ENCODE peak calls at places on chromosomes 3 and 15, in four cellular contexts. E is neural progenitor cell, N is H1, V is mammary epithelial cell. I is an unnamed sample.

GRCh38 chr3:156620260-156620659 is 54.1 kb upstream of the TIPARP start:
- DNase-seq in E (no peak), N (no peak), V (peak), I (no peak)

GRCh38 chr3:57998366-57999283 is 9.6 kb upstream of the FLNB start:
- DNase-seq in E (no peak), N (no peak), V (peak), I (no peak)

GRCh38 chr3:188052229-188052965 is 101.6 kb upstream of the LPP start:
- DNase-seq in E (peak), N (peak), V (peak), I (no peak)

GRCh38 chr3:98359993-98360675 is 6.5 kb downstream of the OR5K4 start:
- DNase-seq in E (no peak), N (no peak), V (peak), I (peak)

GRCh38 chr3:27659279-27660021 is 62.7 kb downstream of the EOMES start:
- DNase-seq in E (peak), N (no peak), V (peak), I (no peak)

GRCh38 chr3:58299839-58300516 is 6.1 kb upstream of the RPP14 start:
- DNase-seq in E (peak), N (no peak), V (peak), I (no peak)

GRCh38 chr15:34436956-34437442 is 609 bp downstream of the GOLGA8A start:
- DNase-seq in E (peak), N (peak), V (peak), I (no peak)

GRCh38 chr15:94875550-94875949 is 644.2 kb downstream of the MCTP2 start:
- DNase-seq in E (no peak), N (no peak), V (no peak), I (no peak)

GRCh38 chr3:169618894-169619792 is 44.4 kb downstream of the MECOM start:
- DNase-seq in E (no peak), N (no peak), V (no peak), I (no peak)

GRCh38 chr3:150059729-150060128 is 89.0 kb upstream of the PFN2 start:
- DNase-seq in E (no peak), N (no peak), V (no peak), I (no peak)

GRCh38 chr15:58447244-58448010 is 15.6 kb downstream of the LIPC start:
- DNase-seq in E (no peak), N (no peak), V (peak), I (no peak)

GRCh38 chr3:121883507-121883906 is 10.7 kb upstream of the SLC15A2 start:
- DNase-seq in E (peak), N (no peak), V (peak), I (no peak)

GRCh38 chr3:151383111-151383510 is 1.4 kb downstream of the P2RY12 start:
- DNase-seq in E (no peak), N (no peak), V (no peak), I (no peak)

DNA sequence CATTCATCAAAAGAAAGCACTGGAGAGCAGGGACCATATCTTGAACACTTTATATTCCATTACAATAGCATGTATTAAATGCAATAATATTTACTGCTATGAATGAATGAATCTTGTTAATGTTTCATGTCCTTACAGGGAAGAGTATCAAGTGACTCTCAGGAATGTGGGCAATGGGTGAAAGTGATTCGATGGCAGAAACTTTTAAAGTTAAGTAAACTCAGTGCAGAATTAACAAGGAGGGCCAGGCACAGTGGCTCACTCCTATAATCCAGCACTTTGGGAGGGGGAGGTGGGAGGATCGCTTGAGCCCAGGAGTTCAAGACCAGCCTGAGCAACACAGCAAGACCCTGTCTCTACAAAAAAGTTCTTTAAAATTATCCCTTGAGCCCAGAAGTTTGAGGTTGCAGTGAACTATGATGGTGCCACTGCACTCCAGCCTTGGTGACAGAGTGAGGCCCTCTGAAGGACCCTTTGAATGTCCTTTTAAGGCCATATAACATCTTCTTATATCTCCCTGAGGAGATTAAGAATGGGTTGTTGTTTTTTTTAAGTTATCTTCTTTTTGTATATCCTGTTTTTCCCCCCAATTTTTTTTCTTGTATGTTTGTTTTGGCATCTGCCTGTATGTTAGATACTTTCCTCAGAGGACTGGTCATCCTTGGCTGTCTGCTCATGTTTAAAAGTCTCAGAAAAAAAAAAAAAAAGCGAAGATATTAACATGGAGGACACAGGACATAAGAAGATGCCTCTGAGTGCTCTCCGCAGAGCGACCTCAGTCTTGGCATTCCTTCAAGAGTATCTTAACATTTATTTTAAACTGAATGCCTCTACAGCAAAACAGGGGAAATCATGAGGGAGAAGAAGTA is 9.6 kb upstream of the FSIP1 start:
- DNase-seq in E (no peak), N (no peak), V (no peak), I (no peak)
- H3K4me2 ChIP-seq in E (no peak), N (no peak), V (no peak), I (no peak)

GRCh38 chr3:64892664-64893309 is 205.0 kb upstream of the ADAMTS9 start:
- DNase-seq in E (no peak), N (no peak), V (no peak), I (no peak)

GRCh38 chr3:64898941-64899340 is 211.1 kb upstream of the ADAMTS9 start:
- DNase-seq in E (no peak), N (no peak), V (peak), I (no peak)

GRCh38 chr3:64895095-64895494 is 207.3 kb upstream of the ADAMTS9 start:
- DNase-seq in E (no peak), N (no peak), V (no peak), I (no peak)

GRCh38 chr3:64900220-64900619 is 212.4 kb upstream of the ADAMTS9 start:
- DNase-seq in E (no peak), N (no peak), V (no peak), I (no peak)

DNA sequence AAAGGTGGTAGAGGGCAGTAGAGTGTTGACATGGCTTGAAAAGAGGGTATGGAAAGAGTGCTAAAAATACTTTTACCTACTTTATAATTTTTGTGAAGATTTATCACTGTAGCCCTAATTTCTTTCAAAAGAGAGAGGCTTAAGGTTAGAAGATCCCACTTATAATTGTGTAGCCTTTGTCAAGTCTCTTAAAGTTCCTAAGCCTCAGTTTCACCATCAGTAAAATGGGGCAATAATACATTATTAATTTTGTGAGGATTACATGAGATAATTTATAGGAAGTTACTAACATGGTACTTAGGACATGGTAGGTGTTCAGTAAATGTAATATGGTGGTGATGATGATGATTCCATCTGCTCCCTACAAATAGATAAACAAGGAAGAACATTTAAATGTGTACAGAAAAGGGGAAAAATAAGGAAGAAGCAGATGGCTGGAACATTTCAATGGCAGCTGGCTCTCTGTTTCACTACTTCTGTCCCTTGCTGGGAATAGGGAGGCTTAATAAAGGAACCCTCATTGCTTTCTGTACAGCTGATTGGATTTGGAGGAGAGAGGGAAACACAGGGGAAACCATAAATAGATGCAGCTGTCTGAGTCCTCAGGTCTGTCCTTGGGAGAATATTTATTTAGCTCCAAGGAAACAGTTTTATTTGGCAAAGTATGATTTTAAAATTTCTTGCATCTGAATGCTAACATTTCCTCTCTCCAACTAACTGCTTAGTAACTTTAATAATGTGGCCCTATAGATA is 208.5 kb upstream of the ADAMTS9 start:
- DNase-seq in E (no peak), N (no peak), V (no peak), I (no peak)
- TF ChIP-seq CTCF in E (peak), N (no peak), V (no peak), I (no peak)

DNA sequence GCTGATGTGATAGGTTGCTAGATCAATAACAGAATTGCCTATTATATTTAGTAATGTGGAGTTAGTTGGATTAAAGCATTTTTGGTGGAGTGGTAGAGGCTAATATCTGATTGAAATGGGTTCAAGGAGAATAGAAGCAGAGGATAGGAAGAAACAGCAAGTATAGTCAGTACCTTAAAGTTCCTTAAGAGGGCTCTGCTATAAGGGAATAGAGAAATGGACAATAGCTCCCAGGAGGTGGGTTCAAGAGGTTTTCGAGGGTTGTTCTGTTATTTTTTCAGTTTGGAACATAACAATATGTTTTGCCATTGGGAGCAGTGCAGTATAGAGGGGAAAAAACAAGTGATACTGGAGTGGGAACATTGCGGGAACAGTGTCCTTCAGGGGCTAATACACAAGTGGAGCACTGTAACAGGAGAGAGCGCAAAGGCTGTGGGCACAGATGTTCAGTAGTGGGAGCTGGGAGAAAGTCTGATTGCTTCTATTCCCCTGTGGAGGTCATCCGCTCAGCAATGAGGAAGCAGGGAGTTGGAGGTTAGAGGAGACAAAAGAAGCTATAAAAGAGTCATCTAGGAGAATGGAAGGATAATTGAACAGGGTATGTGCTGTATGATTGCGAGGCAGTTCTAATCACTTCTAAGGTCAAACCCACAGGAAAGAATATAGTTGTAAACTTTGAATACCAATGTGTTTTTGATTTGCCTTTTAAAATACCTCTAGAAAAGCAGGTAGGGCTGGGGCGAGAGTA is 3.3 kb downstream of the MRPS11 start:
- DNase-seq in E (no peak), N (no peak), V (no peak), I (no peak)
- H3K4me2 ChIP-seq in E (no peak), N (no peak), V (no peak), I (no peak)

DNA sequence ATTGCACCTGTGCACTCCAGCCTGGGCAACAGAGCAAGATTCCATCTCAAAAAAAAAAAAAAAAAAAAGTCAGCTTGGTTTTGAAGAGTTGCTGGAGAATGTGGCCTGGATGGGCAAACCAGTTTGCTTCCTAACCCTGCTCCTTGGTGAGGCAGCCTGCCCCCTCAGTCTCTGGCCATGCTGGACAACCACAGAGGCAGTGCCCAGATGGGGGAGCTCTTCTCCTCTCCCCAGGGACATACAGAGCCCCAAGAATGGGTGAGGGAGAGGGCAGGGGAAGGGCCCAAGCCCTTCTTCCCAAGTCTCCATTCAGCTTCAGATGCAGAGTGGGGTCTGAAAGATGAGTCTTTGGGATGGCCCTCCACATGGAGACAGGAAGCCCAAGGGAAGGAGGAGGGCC is 27.9 kb downstream of the CD276 start:
- DNase-seq in E (peak), N (no peak), V (no peak), I (no peak)
- TF ChIP-seq CTCF in E (peak), N (peak), V (no peak), I (peak)

DNA sequence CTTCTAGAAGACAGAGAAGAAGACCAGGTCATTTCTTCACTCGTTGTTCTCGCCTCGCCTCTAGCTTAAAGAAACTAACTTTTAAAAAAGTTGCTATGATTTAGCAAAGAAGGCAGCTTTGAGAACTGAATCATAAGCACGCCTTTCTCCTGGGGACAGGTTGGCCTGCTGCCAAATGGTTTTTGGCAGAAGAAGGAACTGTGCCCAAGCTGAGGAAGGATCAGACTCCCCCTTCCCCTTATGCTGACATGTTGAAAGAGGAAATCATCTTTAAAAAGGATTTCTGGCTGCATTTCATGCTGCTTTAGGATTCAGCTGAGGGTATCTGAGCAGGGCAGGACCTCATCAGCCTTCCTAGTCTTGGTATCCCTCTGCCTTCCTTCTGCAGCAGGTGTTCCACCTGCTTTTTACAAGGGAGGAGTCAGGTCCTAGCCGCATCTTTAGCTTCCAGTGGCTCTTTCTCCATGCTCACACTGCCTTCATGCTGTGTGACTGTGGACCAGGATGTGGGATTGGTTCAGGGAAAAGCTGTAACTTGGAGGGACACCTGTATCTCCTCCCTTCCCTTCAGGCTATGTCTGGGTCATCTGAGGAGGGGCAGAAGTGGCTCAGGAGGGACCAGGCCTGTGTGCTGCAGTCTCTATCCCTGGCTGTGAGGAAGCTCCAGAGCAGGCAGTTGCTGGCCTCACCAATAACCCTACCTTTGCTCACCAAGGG is 34.1 kb upstream of the HACD2 start:
- DNase-seq in E (no peak), N (no peak), V (peak), I (no peak)
- H3K4me2 ChIP-seq in E (no peak), N (no peak), V (peak), I (peak)

I was measured in keratinocyte.